ENCODE peak calls at places on chromosomes 11 and 22, in seven cellular contexts. P is EH, Z is BJ, D is cardiac muscle cell, C is posterior cingulate gyrus, U is IMR-90, K is tibial artery. Q is an unnamed sample.

GRCh38 chr11:8813658-8814057 is 97.3 kb upstream of the AKIP1 start:
- DNase-seq in P (peak; percentile 89), Z (no peak), D (peak; percentile 88), C (peak; percentile 61), U (peak; percentile 89), K (peak; percentile 87), Q (peak; percentile 75)

GRCh38 chr11:66744485-66745355 is 15.7 kb upstream of the SPTBN2 start:
- DNase-seq in P (peak; percentile 74), Z (peak; percentile 10), D (peak; percentile 88), C (peak; percentile 74), U (peak; percentile 45), K (peak; percentile 89), Q (peak; percentile 45)

GRCh38 chr11:121578216-121579063 is 125.7 kb upstream of the SORL1-AS1 start:
- DNase-seq in P (no peak), Z (no peak), D (no peak), C (no peak), U (peak; percentile 4), K (no peak), Q (no peak)

GRCh38 chr11:85626496-85626895 is 648 bp downstream of the DLG2 start:
- DNase-seq in P (no peak), Z (no peak), D (peak; percentile 10), C (no peak), U (no peak), K (no peak), Q (no peak)

GRCh38 chr11:106608677-106609076 is 409.6 kb downstream of the GUCY1A2 start:
- DNase-seq in P (peak; percentile 4), Z (no peak), D (no peak), C (no peak), U (peak; percentile 69), K (no peak), Q (peak; percentile 20)

GRCh38 chr22:27991586-27992293 is 72.7 kb upstream of the PITPNB start:
- DNase-seq in P (no peak), Z (no peak), D (no peak), C (no peak), U (no peak), K (peak; percentile 62), Q (no peak)

GRCh38 chr22:20111045-20111688 is 4.7 kb upstream of the RANBP1 start:
- DNase-seq in P (peak; percentile 36), Z (no peak), D (peak; percentile 37), C (no peak), U (peak; percentile 5), K (no peak), Q (no peak)

GRCh38 chr11:127625402-127625801 is 624.8 kb upstream of the KIRREL3 start:
- DNase-seq in P (no peak), Z (no peak), D (no peak), C (no peak), U (no peak), K (no peak), Q (no peak)

GRCh38 chr11:134330611-134331564 is 900 bp upstream of the GLB1L2 start:
- DNase-seq in P (no peak), Z (no peak), D (no peak), C (no peak), U (no peak), K (no peak), Q (no peak)

GRCh38 chr11:72578991-72579815 is 95.0 kb downstream of the PDE2A start:
- DNase-seq in P (no peak), Z (no peak), D (no peak), C (no peak), U (no peak), K (peak; percentile 40), Q (no peak)

GRCh38 chr11:126544311-126545056 is 189.0 kb downstream of the ST3GAL4 start:
- DNase-seq in P (peak; percentile 70), Z (peak; percentile 16), D (peak; percentile 72), C (no peak), U (peak; percentile 57), K (no peak), Q (peak; percentile 25)

GRCh38 chr11:111982019-111982464 is 43.2 kb upstream of the DLAT start:
- DNase-seq in P (peak; percentile 51), Z (no peak), D (peak; percentile 83), C (peak; percentile 52), U (peak; percentile 43), K (no peak), Q (peak; percentile 41)

GRCh38 chr11:67675058-67675747 is 780 bp upstream of the ALDH3B2 start:
- DNase-seq in P (no peak), Z (no peak), D (no peak), C (no peak), U (no peak), K (no peak), Q (no peak)

GRCh38 chr11:7513210-7514098 is at the start of gene PPFIBP2:
- DNase-seq in P (peak; percentile 65), Z (no peak), D (peak; percentile 89), C (peak; percentile 79), U (peak; percentile 47), K (peak; percentile 92), Q (peak; percentile 25)

GRCh38 chr11:69637956-69638871 is 2.7 kb upstream of the CCND1 start:
- DNase-seq in P (peak; percentile 77), Z (no peak), D (peak; percentile 85), C (no peak), U (peak; percentile 65), K (peak; percentile 75), Q (peak; percentile 67)

Q was measured in brain microvascular endothelial cell.